ENCODE peak calls at places on chromosomes 16 and 17, in ten cellular contexts. One of them, this sample, is unnamed.

GRCh38 chr17:7466644-7467341 is 12.6 kb downstream of the ZBTB4 start:
- DNase-seq in iris pigment epithelial cell: peak; percentile 59
- DNase-seq in retina: no peak
- DNase-seq in COR-L47: no peak
- DNase-seq in renal cortical epithelial cell: peak; percentile 55
- DNase-seq in EL: peak; percentile 65
- DNase-seq in mammary epithelial cell: peak; percentile 26
- DNase-seq in stimulated activated CD8-positive, alpha-beta memory T cell treated with anti-CD3 and anti-CD28 coated beads, Interleukin-2, amount 100 ng/mL, for 1 hour: no peak
- DNase-seq in head of caudate nucleus: peak; percentile 42
- DNase-seq in HTR-8/SVneo: no peak
- DNase-seq in this sample: peak; percentile 44

GRCh38 chr17:46023783-46024388 is 24.8 kb downstream of the STH start:
- DNase-seq in stimulated activated CD8-positive, alpha-beta memory T cell treated with anti-CD3 and anti-CD28 coated beads, Interleukin-2, amount 100 ng/mL, for 1 hour: no peak
- DNase-seq in EL: no peak
- DNase-seq in mammary epithelial cell: no peak
- DNase-seq in head of caudate nucleus: peak; percentile 34
- DNase-seq in renal cortical epithelial cell: no peak
- DNase-seq in iris pigment epithelial cell: no peak
- DNase-seq in HTR-8/SVneo: no peak
- DNase-seq in retina: peak; percentile 50
- DNase-seq in COR-L47: no peak
- DNase-seq in this sample: no peak

GRCh38 chr17:7853693-7854043 is 1.2 kb upstream of the TMEM88 start:
- DNase-seq in head of caudate nucleus: no peak
- DNase-seq in COR-L47: no peak
- DNase-seq in HTR-8/SVneo: no peak
- DNase-seq in EL: no peak
- DNase-seq in stimulated activated CD8-positive, alpha-beta memory T cell treated with anti-CD3 and anti-CD28 coated beads, Interleukin-2, amount 100 ng/mL, for 1 hour: no peak
- DNase-seq in iris pigment epithelial cell: no peak
- DNase-seq in renal cortical epithelial cell: no peak
- DNase-seq in mammary epithelial cell: no peak
- DNase-seq in retina: no peak
- DNase-seq in this sample: no peak

GRCh38 chr16:89089142-89089541 is 4.5 kb upstream of the ACSF3 start:
- DNase-seq in COR-L47: no peak
- DNase-seq in HTR-8/SVneo: no peak
- DNase-seq in renal cortical epithelial cell: no peak
- DNase-seq in mammary epithelial cell: no peak
- DNase-seq in iris pigment epithelial cell: no peak
- DNase-seq in stimulated activated CD8-positive, alpha-beta memory T cell treated with anti-CD3 and anti-CD28 coated beads, Interleukin-2, amount 100 ng/mL, for 1 hour: no peak
- DNase-seq in head of caudate nucleus: no peak
- DNase-seq in EL: no peak
- DNase-seq in retina: no peak
- DNase-seq in this sample: no peak

GRCh38 chr17:44587339-44587738 is 30.1 kb downstream of the FZD2 start:
- DNase-seq in iris pigment epithelial cell: peak; percentile 95
- DNase-seq in renal cortical epithelial cell: peak; percentile 94
- DNase-seq in COR-L47: no peak
- DNase-seq in retina: no peak
- DNase-seq in HTR-8/SVneo: peak; percentile 98
- DNase-seq in mammary epithelial cell: peak; percentile 77
- DNase-seq in stimulated activated CD8-positive, alpha-beta memory T cell treated with anti-CD3 and anti-CD28 coated beads, Interleukin-2, amount 100 ng/mL, for 1 hour: no peak
- DNase-seq in head of caudate nucleus: no peak
- DNase-seq in EL: peak; percentile 92
- DNase-seq in this sample: peak; percentile 79

GRCh38 chr17:6061290-6061689 is 8.9 kb upstream of the WSCD1 start:
- DNase-seq in stimulated activated CD8-positive, alpha-beta memory T cell treated with anti-CD3 and anti-CD28 coated beads, Interleukin-2, amount 100 ng/mL, for 1 hour: no peak
- DNase-seq in retina: no peak
- DNase-seq in mammary epithelial cell: peak; percentile 81
- DNase-seq in renal cortical epithelial cell: peak; percentile 87
- DNase-seq in iris pigment epithelial cell: peak; percentile 40
- DNase-seq in HTR-8/SVneo: peak; percentile 36
- DNase-seq in EL: peak; percentile 71
- DNase-seq in head of caudate nucleus: no peak
- DNase-seq in COR-L47: no peak
- DNase-seq in this sample: no peak

GRCh38 chr17:40097931-40098845 is 2.2 kb downstream of the NR1D1 start:
- DNase-seq in head of caudate nucleus: no peak
- DNase-seq in COR-L47: no peak
- DNase-seq in HTR-8/SVneo: no peak
- DNase-seq in renal cortical epithelial cell: peak; percentile 91
- DNase-seq in retina: no peak
- DNase-seq in mammary epithelial cell: peak; percentile 81
- DNase-seq in stimulated activated CD8-positive, alpha-beta memory T cell treated with anti-CD3 and anti-CD28 coated beads, Interleukin-2, amount 100 ng/mL, for 1 hour: no peak
- DNase-seq in EL: peak; percentile 43
- DNase-seq in iris pigment epithelial cell: peak; percentile 57
- DNase-seq in this sample: no peak

GRCh38 chr16:69855587-69855986 is 93.5 kb downstream of the WWP2 start:
- DNase-seq in iris pigment epithelial cell: no peak
- DNase-seq in stimulated activated CD8-positive, alpha-beta memory T cell treated with anti-CD3 and anti-CD28 coated beads, Interleukin-2, amount 100 ng/mL, for 1 hour: no peak
- DNase-seq in head of caudate nucleus: no peak
- DNase-seq in renal cortical epithelial cell: no peak
- DNase-seq in retina: no peak
- DNase-seq in mammary epithelial cell: no peak
- DNase-seq in COR-L47: no peak
- DNase-seq in EL: no peak
- DNase-seq in HTR-8/SVneo: no peak
- DNase-seq in this sample: no peak

GRCh38 chr16:86697715-86698114 is 119.4 kb downstream of the FOXL1 start:
- DNase-seq in COR-L47: no peak
- DNase-seq in head of caudate nucleus: no peak
- DNase-seq in mammary epithelial cell: no peak
- DNase-seq in stimulated activated CD8-positive, alpha-beta memory T cell treated with anti-CD3 and anti-CD28 coated beads, Interleukin-2, amount 100 ng/mL, for 1 hour: no peak
- DNase-seq in EL: peak; percentile 35
- DNase-seq in HTR-8/SVneo: peak; percentile 41
- DNase-seq in iris pigment epithelial cell: peak; percentile 56
- DNase-seq in renal cortical epithelial cell: no peak
- DNase-seq in retina: no peak
- DNase-seq in this sample: no peak